ENCODE peak calls at places on chromosomes 11 and 22, in six cellular contexts. O is adipocyte, W is upper lobe of right lung, X is mammary epithelial cell, B is HCT116, S is mucosa of descending colon. A is an unnamed sample. For H3K4me1, the result is how much of the 10 kb centered on the place peaks cover.

GRCh38 chr11:60718524-60719316 is 5.8 kb upstream of the MS4A18 start:
- DNase-seq in X (peak), S (peak), B (no peak), W (no peak), O (no peak), A (no peak)

GRCh38 chr11:96105197-96105895 is 181.4 kb upstream of the MTMR2 start:
- DNase-seq in S (no peak), B (no peak), O (no peak), W (no peak), X (peak), A (no peak)

GRCh38 chr22:44429941-44430587 is 68.0 kb downstream of the RTL6 start:
- DNase-seq in O (no peak), B (no peak), W (peak), S (no peak), X (no peak), A (no peak)

GRCh38 chr11:289145-289705 is 299 bp downstream of the PGGHG start:
- DNase-seq in W (no peak), S (no peak), O (no peak), X (no peak), B (no peak), A (peak)

GRCh38 chr11:131811380-131811779 is 441.0 kb downstream of the NTM start:
- DNase-seq in O (no peak), W (no peak), S (no peak), X (peak), B (no peak), A (no peak)

GRCh38 chr22:30001459-30001858 is 78.8 kb upstream of the HORMAD2 start:
- DNase-seq in O (no peak), S (peak), B (no peak), X (no peak), W (no peak), A (no peak)

GRCh38 chr11:133898031-133898769 is 52.9 kb upstream of the SPATA19 start:
- DNase-seq in B (no peak), S (no peak), X (no peak), W (no peak), O (no peak), A (no peak)

GRCh38 chr11:87596176-87596575 is 558.4 kb downstream of the TMEM135 start:
- DNase-seq in O (no peak), W (no peak), S (no peak), X (no peak), B (no peak), A (no peak)

GRCh38 chr11:79419120-79419519 is 21.7 kb downstream of the TENM4 start:
- DNase-seq in X (peak), S (peak), O (no peak), W (no peak), B (peak), A (no peak)

GRCh38 chr11:76641905-76642304 is 28.6 kb downstream of the LRRC32 start:
- DNase-seq in X (no peak), B (no peak), O (no peak), S (no peak), W (no peak), A (no peak)

GRCh38 chr11:106390078-106390477 is 312.6 kb downstream of the AASDHPPT start:
- DNase-seq in O (no peak), B (no peak), S (no peak), W (no peak), X (no peak), A (no peak)

GRCh38 chr22:49657275-49657973 is 170.2 kb downstream of the BRD1 start:
- DNase-seq in W (peak), O (no peak), X (no peak), S (peak), B (peak), A (peak)

GRCh38 chr11:118921929-118922744 is 3.6 kb downstream of the BCL9L start:
- DNase-seq in X (peak), O (peak), B (no peak), S (peak), W (peak), A (peak)

GRCh38 chr11:123061403-123062157 is at the start of gene HSPA8:
- DNase-seq in B (no peak), S (peak), W (peak), X (peak), O (peak), A (peak)

GRCh38 chr11:117198613-117199012 is 557 bp upstream of the TAGLN start:
- DNase-seq in S (no peak), B (no peak), O (no peak), W (no peak), X (no peak), A (peak)

GRCh38 chr11:26043665-26044064 is 288.3 kb upstream of the ANO3 start:
- DNase-seq in S (no peak), X (no peak), W (no peak), O (no peak), B (no peak), A (no peak)

GRCh38 chr11:63802637-63803414 is 10.4 kb upstream of the SPINDOC start:
- DNase-seq in S (no peak), W (no peak), X (peak), B (peak), O (peak), A (no peak)

GRCh38 chr22:41478891-41479521 is 10.1 kb downstream of the ACO2 start:
- DNase-seq in B (no peak), S (no peak), W (peak), X (peak), O (peak), A (peak)

GRCh38 chr11:58622344-58622743 is at the start of gene CNTF:
- DNase-seq in O (no peak), B (no peak), X (peak), S (no peak), W (no peak), A (no peak)

GRCh38 chr11:72239296-72239848 is 4.6 kb downstream of the PHOX2A start:
- DNase-seq in W (peak), O (peak), X (no peak), S (peak), B (no peak), A (peak)

GRCh38 chr11:31790649-31791048 is 20.5 kb downstream of the PAX6 start:
- DNase-seq in O (no peak), W (no peak), S (no peak), X (no peak), B (no peak), A (no peak)

GRCh38 chr22:42292726-42293520 is 22.5 kb upstream of the TCF20 start:
- DNase-seq in O (no peak), X (no peak), B (no peak), W (no peak), S (peak), A (no peak)

GRCh38 chr11:18743900-18744514 is 18.0 kb upstream of the IGSF22 start:
- DNase-seq in O (no peak), B (no peak), W (no peak), X (no peak), S (no peak), A (no peak)

GRCh38 chr22:35834080-35834479 is 116.4 kb downstream of the APOL5 start:
- DNase-seq in W (no peak), B (no peak), X (no peak), S (no peak), O (no peak), A (no peak)

GRCh38 chr22:35838849-35839646 is 121.4 kb downstream of the APOL5 start:
- DNase-seq in B (peak), W (no peak), X (peak), S (peak), O (peak), A (no peak)

GRCh38 chr22:35835998-35836691 is 118.5 kb downstream of the APOL5 start:
- DNase-seq in X (peak), B (peak), O (peak), S (peak), W (no peak), A (no peak)

GRCh38 chr22:35837328-35837727 is 119.7 kb downstream of the APOL5 start:
- DNase-seq in X (peak), O (no peak), S (no peak), W (no peak), B (no peak), A (no peak)

DNA sequence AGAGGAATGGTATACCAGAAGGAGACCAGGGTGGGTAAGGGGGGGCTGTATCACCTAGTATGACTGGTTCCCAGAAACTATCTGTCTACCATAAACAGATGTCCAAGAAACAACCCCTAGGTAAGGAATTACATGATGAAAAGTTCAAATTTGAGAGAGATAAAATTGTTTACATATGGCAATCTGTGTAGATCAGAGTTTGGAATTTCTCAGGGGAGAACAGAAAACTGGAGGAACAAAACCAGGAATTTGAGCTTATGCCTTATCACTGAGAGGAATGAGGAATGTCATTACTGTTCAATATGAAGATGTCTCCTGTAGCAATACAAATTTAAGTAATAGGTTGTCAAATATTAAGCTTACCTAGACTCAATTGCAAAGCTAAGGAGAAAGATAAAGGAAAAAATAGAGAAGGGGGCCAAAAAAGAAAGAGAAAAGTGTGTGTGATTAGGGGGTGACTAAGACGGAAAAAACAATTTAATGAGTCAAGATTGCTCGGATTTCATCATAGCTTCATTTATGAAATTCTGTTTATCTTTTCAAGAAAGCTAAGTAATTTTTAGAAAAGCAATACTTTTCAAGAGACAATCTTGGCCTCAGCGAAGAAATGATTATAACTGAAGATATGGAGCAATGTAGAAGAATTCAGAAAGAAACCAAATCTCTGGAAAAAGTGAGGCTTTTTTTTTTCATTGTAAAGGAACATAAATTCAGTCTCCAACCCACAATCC is 117.8 kb downstream of the APOL5 start:
- DNase-seq in X (peak), O (peak), B (peak), W (no peak), S (no peak), A (no peak)
- H3K4me3 ChIP-seq in X (peak), O (peak), B (peak), W (peak), S (no peak), A (peak)

GRCh38 chr11:10648896-10649295 is 44.7 kb downstream of the IRAG1 start:
- DNase-seq in S (no peak), O (no peak), B (no peak), W (peak), X (no peak), A (no peak)
- H3K4me1 ChIP-seq in S (under half), O (under half), B (half or more), W (under half), X (under half), A (under half)

DNA sequence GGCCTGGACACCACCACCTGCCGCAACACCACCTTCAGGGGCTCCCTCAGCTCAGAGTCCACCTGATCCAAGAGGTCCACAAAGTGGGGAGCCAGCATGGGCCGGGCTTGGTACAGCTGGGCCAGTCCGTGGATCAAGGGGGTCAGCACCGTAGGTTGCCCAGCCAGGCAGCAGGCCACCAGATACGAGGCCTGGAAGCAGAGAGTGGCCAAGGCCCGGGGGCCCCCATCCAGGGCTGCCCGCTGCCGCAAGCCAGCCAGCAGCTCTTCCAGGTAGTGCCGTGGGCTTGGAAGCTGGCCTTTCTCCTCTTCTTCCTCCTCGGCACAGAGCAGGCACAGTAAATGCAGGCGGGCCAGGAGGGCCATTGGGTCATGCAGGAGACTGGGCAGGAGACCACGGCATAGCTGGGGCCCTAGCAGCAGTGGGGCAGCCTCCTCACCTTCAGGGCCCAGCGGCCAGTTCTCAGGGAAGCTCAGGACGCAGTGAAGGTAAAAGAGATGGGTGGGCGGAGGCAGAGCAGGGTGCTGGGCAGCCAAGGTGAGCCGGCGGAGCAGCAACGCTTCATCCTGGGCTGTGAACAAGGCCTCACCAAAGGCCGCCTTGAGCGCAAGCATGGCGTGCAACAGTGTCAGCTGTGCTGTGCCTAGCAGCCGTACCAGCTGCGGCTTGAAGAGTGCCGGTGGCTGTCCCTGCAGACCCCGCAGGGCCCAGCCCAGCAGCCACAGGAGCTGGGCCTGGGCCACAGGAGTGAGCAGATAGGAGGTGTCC is 1.7 kb downstream of the AP5B1 start:
- DNase-seq in W (peak), B (no peak), X (no peak), S (no peak), O (no peak), A (peak)
- H3K4me3 ChIP-seq in W (peak), B (peak), X (peak), S (no peak), O (peak), A (no peak)

GRCh38 chr11:111446404-111447152 is 65.6 kb downstream of the BTG4 start:
- DNase-seq in X (peak), B (peak), O (peak), S (peak), W (peak), A (no peak)

GRCh38 chr11:111443640-111444039 is 64.6 kb upstream of the POU2AF1 start:
- DNase-seq in X (no peak), O (no peak), W (no peak), B (no peak), S (no peak), A (no peak)

GRCh38 chr11:111445586-111445985 is 66.5 kb upstream of the POU2AF1 start:
- DNase-seq in W (no peak), B (no peak), S (no peak), X (no peak), O (no peak), A (no peak)

GRCh38 chr11:111443032-111443431 is 64.0 kb upstream of the POU2AF1 start:
- DNase-seq in X (no peak), W (no peak), B (no peak), O (no peak), S (no peak), A (no peak)

GRCh38 chr11:111444040-111444439 is 65.0 kb upstream of the POU2AF1 start:
- DNase-seq in W (no peak), S (no peak), X (no peak), O (no peak), B (no peak), A (no peak)
- H3K4me1 ChIP-seq in W (under half), S (under half), X (under half), O (under half), B (under half), A (under half)

GRCh38 chr22:36371920-36372319 is 15.8 kb downstream of the MYH9 start:
- DNase-seq in B (no peak), W (no peak), O (no peak), X (no peak), S (no peak), A (no peak)

GRCh38 chr22:36367479-36367878 is 20.3 kb downstream of the MYH9 start:
- DNase-seq in S (no peak), B (no peak), X (no peak), O (no peak), W (no peak), A (no peak)

GRCh38 chr22:36369004-36369921 is 18.5 kb downstream of the MYH9 start:
- DNase-seq in S (no peak), B (no peak), X (no peak), O (no peak), W (no peak), A (no peak)

GRCh38 chr22:36368359-36368983 is 19.3 kb downstream of the MYH9 start:
- DNase-seq in B (no peak), S (no peak), W (no peak), O (peak), X (peak), A (no peak)

GRCh38 chr22:36369922-36370781 is 17.6 kb downstream of the MYH9 start:
- DNase-seq in O (peak), B (no peak), W (peak), S (peak), X (peak), A (no peak)
- H3K4me3 ChIP-seq in O (no peak), B (no peak), W (peak), S (no peak), X (no peak), A (no peak)